ENCODE peak calls at places on chromosomes 2 and 18, in four cellular contexts. One of them, this sample, is unnamed.

GRCh38 chr18:46759885-46760284 is 3.0 kb upstream of the ST8SIA5 start:
- DNase-seq in CD4-positive, alpha-beta T cell: no peak
- DNase-seq in iPS-NIHi11: no peak
- DNase-seq in H9: no peak
- DNase-seq in this sample: no peak

GRCh38 chr2:42651057-42651456 is 82.6 kb downstream of the MTA3 start:
- DNase-seq in H9: no peak
- DNase-seq in iPS-NIHi11: no peak
- DNase-seq in CD4-positive, alpha-beta T cell: no peak
- DNase-seq in this sample: no peak

GRCh38 chr18:11366410-11366809 is 217.0 kb upstream of the PIEZO2 start:
- DNase-seq in iPS-NIHi11: no peak
- DNase-seq in CD4-positive, alpha-beta T cell: no peak
- DNase-seq in H9: no peak
- DNase-seq in this sample: no peak

GRCh38 chr2:55116598-55116964 is 66.3 kb upstream of the RTN4 start:
- DNase-seq in iPS-NIHi11: no peak
- DNase-seq in H9: no peak
- DNase-seq in CD4-positive, alpha-beta T cell: no peak
- DNase-seq in this sample: no peak

GRCh38 chr2:156001851-156002250 is 330.7 kb downstream of the NR4A2 start:
- DNase-seq in H9: no peak
- DNase-seq in iPS-NIHi11: no peak
- DNase-seq in CD4-positive, alpha-beta T cell: no peak
- DNase-seq in this sample: no peak

GRCh38 chr2:20615046-20615465 is 35.8 kb downstream of the HS1BP3 start:
- DNase-seq in CD4-positive, alpha-beta T cell: no peak
- DNase-seq in iPS-NIHi11: no peak
- DNase-seq in H9: no peak
- DNase-seq in this sample: no peak

GRCh38 chr2:95356821-95357700 is 45.4 kb upstream of the FAHD2A start:
- DNase-seq in iPS-NIHi11: no peak
- DNase-seq in CD4-positive, alpha-beta T cell: no peak
- DNase-seq in H9: no peak
- DNase-seq in this sample: no peak

GRCh38 chr2:218301176-218301819 is 9.0 kb upstream of the TMBIM1 start:
- DNase-seq in H9: peak; percentile 88
- DNase-seq in iPS-NIHi11: peak; percentile 79
- DNase-seq in CD4-positive, alpha-beta T cell: peak; percentile 90
- DNase-seq in this sample: peak; percentile 90

GRCh38 chr2:16774091-16774490 is 108.5 kb upstream of the CYRIA start:
- DNase-seq in iPS-NIHi11: no peak
- DNase-seq in CD4-positive, alpha-beta T cell: no peak
- DNase-seq in H9: no peak
- DNase-seq in this sample: no peak

GRCh38 chr2:110114007-110114591 is 1.5 kb downstream of the MALL start:
- DNase-seq in iPS-NIHi11: no peak
- DNase-seq in H9: no peak
- DNase-seq in CD4-positive, alpha-beta T cell: no peak
- DNase-seq in this sample: peak; percentile 67

GRCh38 chr18:4821801-4822200 is 366.7 kb upstream of the DLGAP1 start:
- DNase-seq in iPS-NIHi11: no peak
- DNase-seq in CD4-positive, alpha-beta T cell: no peak
- DNase-seq in H9: no peak
- DNase-seq in this sample: no peak

GRCh38 chr2:110101911-110102774 is 13.5 kb downstream of the MALL start:
- DNase-seq in H9: no peak
- DNase-seq in iPS-NIHi11: no peak
- DNase-seq in CD4-positive, alpha-beta T cell: no peak
- DNase-seq in this sample: no peak

GRCh38 chr2:191481305-191482075 is 196.4 kb upstream of the NABP1 start:
- DNase-seq in H9: no peak
- DNase-seq in CD4-positive, alpha-beta T cell: no peak
- DNase-seq in iPS-NIHi11: no peak
- DNase-seq in this sample: no peak

GRCh38 chr2:229586746-229587705 is 127.3 kb downstream of the DNER start:
- DNase-seq in iPS-NIHi11: peak; percentile 88
- DNase-seq in CD4-positive, alpha-beta T cell: no peak
- DNase-seq in H9: peak; percentile 91
- DNase-seq in this sample: peak; percentile 76

GRCh38 chr2:205390866-205391265 is 291.4 kb upstream of the NRP2 start:
- DNase-seq in H9: no peak
- DNase-seq in iPS-NIHi11: no peak
- DNase-seq in CD4-positive, alpha-beta T cell: no peak
- DNase-seq in this sample: no peak

GRCh38 chr2:219485201-219485580 is 13.5 kb upstream of the GMPPA start:
- DNase-seq in iPS-NIHi11: no peak
- DNase-seq in H9: no peak
- DNase-seq in CD4-positive, alpha-beta T cell: no peak
- DNase-seq in this sample: no peak

GRCh38 chr2:170930132-170931109 is 1.4 kb downstream of the GORASP2 start:
- DNase-seq in iPS-NIHi11: peak; percentile 39
- DNase-seq in H9: no peak
- DNase-seq in CD4-positive, alpha-beta T cell: peak; percentile 43
- DNase-seq in this sample: no peak

GRCh38 chr2:58135861-58136260 is 89.3 kb downstream of the VRK2 start:
- DNase-seq in CD4-positive, alpha-beta T cell: no peak
- DNase-seq in iPS-NIHi11: no peak
- DNase-seq in H9: no peak
- DNase-seq in this sample: no peak

GRCh38 chr2:173663835-173664515 is 301.2 kb downstream of the SP3 start:
- DNase-seq in CD4-positive, alpha-beta T cell: no peak
- DNase-seq in iPS-NIHi11: no peak
- DNase-seq in H9: no peak
- DNase-seq in this sample: no peak

GRCh38 chr2:109316091-109316490 is 187.1 kb downstream of the SH3RF3 start:
- DNase-seq in iPS-NIHi11: no peak
- DNase-seq in CD4-positive, alpha-beta T cell: no peak
- DNase-seq in H9: no peak
- DNase-seq in this sample: no peak

GRCh38 chr18:36389811-36390581 is 92.5 kb downstream of the FHOD3 start:
- DNase-seq in iPS-NIHi11: no peak
- DNase-seq in H9: no peak
- DNase-seq in CD4-positive, alpha-beta T cell: no peak
- DNase-seq in this sample: no peak

GRCh38 chr2:240464514-240465241 is 29.2 kb downstream of the GPC1 start:
- DNase-seq in iPS-NIHi11: no peak
- DNase-seq in CD4-positive, alpha-beta T cell: no peak
- DNase-seq in H9: peak; percentile 22
- DNase-seq in this sample: no peak

GRCh38 chr2:158969717-158970521 is 1.5 kb downstream of the TANC1 start:
- DNase-seq in H9: peak; percentile 53
- DNase-seq in CD4-positive, alpha-beta T cell: no peak
- DNase-seq in iPS-NIHi11: peak; percentile 29
- DNase-seq in this sample: peak; percentile 42

GRCh38 chr2:214895469-214895868 is 86.0 kb upstream of the BARD1 start:
- DNase-seq in iPS-NIHi11: no peak
- DNase-seq in H9: no peak
- DNase-seq in CD4-positive, alpha-beta T cell: no peak
- DNase-seq in this sample: no peak

GRCh38 chr18:9726936-9727335 is 18.8 kb downstream of the RAB31 start:
- DNase-seq in H9: no peak
- DNase-seq in CD4-positive, alpha-beta T cell: no peak
- DNase-seq in iPS-NIHi11: no peak
- DNase-seq in this sample: no peak

GRCh38 chr2:175766880-175767279 is 235.2 kb downstream of the LNPK start:
- DNase-seq in H9: no peak
- DNase-seq in CD4-positive, alpha-beta T cell: no peak
- DNase-seq in iPS-NIHi11: no peak
- DNase-seq in this sample: no peak

GRCh38 chr2:173145454-173145853 is 69.8 kb downstream of the MAP3K20 start:
- DNase-seq in iPS-NIHi11: no peak
- DNase-seq in CD4-positive, alpha-beta T cell: no peak
- DNase-seq in H9: no peak
- DNase-seq in this sample: no peak

GRCh38 chr2:127884436-127884835 is 1.3 kb downstream of the AMMECR1L start:
- DNase-seq in iPS-NIHi11: no peak
- DNase-seq in H9: no peak
- DNase-seq in CD4-positive, alpha-beta T cell: no peak
- DNase-seq in this sample: no peak

GRCh38 chr2:149743842-149744468 is 156.4 kb upstream of the MMADHC start:
- DNase-seq in H9: no peak
- DNase-seq in CD4-positive, alpha-beta T cell: no peak
- DNase-seq in iPS-NIHi11: no peak
- DNase-seq in this sample: no peak

GRCh38 chr18:46660955-46661749 is 4.1 kb upstream of the LOXHD1 start:
- DNase-seq in CD4-positive, alpha-beta T cell: no peak
- DNase-seq in iPS-NIHi11: peak; percentile 77
- DNase-seq in H9: peak; percentile 81
- DNase-seq in this sample: no peak

GRCh38 chr2:216688731-216689360 is 6.5 kb downstream of the IGFBP5 start:
- DNase-seq in H9: no peak
- DNase-seq in iPS-NIHi11: no peak
- DNase-seq in CD4-positive, alpha-beta T cell: no peak
- DNase-seq in this sample: no peak